ENCODE peak calls at places on chromosomes 7 and 10, in nine cellular contexts. N is substantia nigra, I is SJCRH30, Z is SJSA1, M is cardiac muscle cell, K is lower lobe of right lung, J is left ventricle myocardium inferior, E is stomach, Y is mesendoderm. C is an unnamed sample.

GRCh38 chr10:60662917-60663614 is 115.2 kb upstream of the CDK1 start:
- DNase-seq in N (no peak), I (no peak), Z (no peak), M (peak), K (no peak), J (no peak), E (no peak), Y (peak), C (no peak)

GRCh38 chr7:44286182-44286617 is 39.2 kb downstream of the CAMK2B start:
- DNase-seq in N (no peak), I (no peak), Z (peak), M (no peak), K (no peak), J (peak), E (peak), Y (peak), C (no peak)

GRCh38 chr7:138081868-138082267 is 5.6 kb downstream of the AKR1D1 start:
- DNase-seq in N (no peak), I (no peak), Z (no peak), M (no peak), K (no peak), J (no peak), E (no peak), Y (no peak), C (no peak)

GRCh38 chr10:112565434-112566053 is 118.5 kb downstream of the VTI1A start:
- DNase-seq in N (peak), I (peak), Z (no peak), M (peak), K (no peak), J (no peak), E (peak), Y (peak), C (peak)

GRCh38 chr7:142554555-142555532 is 194.4 kb upstream of the PRSS1 start:
- DNase-seq in N (no peak), I (no peak), Z (no peak), M (no peak), K (no peak), J (no peak), E (no peak), Y (no peak), C (no peak)

GRCh38 chr10:79491171-79491835 is 21.0 kb upstream of the EIF5AL1 start:
- DNase-seq in N (no peak), I (no peak), Z (peak), M (no peak), K (no peak), J (no peak), E (no peak), Y (peak), C (no peak)

GRCh38 chr10:10293431-10293830 is 724.2 kb upstream of the CELF2 start:
- DNase-seq in N (no peak), I (no peak), Z (no peak), M (peak), K (no peak), J (no peak), E (no peak), Y (peak), C (no peak)

GRCh38 chr7:111887734-111888133 is 318.5 kb downstream of the DOCK4 start:
- DNase-seq in N (no peak), I (no peak), Z (no peak), M (no peak), K (no peak), J (no peak), E (no peak), Y (no peak), C (no peak)

GRCh38 chr10:24000271-24000813 is 208.6 kb upstream of the KIAA1217 start:
- DNase-seq in N (no peak), I (no peak), Z (no peak), M (no peak), K (no peak), J (no peak), E (no peak), Y (no peak), C (no peak)

GRCh38 chr7:152013974-152014373 is 11.5 kb upstream of the GALNT11 start:
- DNase-seq in N (no peak), I (no peak), Z (no peak), M (no peak), K (no peak), J (no peak), E (no peak), Y (no peak), C (no peak)

GRCh38 chr10:130023454-130024230 is 59.6 kb upstream of the EBF3 start:
- DNase-seq in N (no peak), I (no peak), Z (no peak), M (no peak), K (no peak), J (no peak), E (no peak), Y (no peak), C (no peak)

GRCh38 chr7:40301486-40302065 is 166.8 kb downstream of the SUGCT start:
- DNase-seq in N (no peak), I (peak), Z (no peak), M (no peak), K (no peak), J (no peak), E (no peak), Y (no peak), C (no peak)

GRCh38 chr10:13206546-13207443 is 27.4 kb downstream of the UCMA start:
- DNase-seq in N (no peak), I (peak), Z (no peak), M (peak), K (no peak), J (no peak), E (no peak), Y (peak), C (no peak)

GRCh38 chr10:101031128-101031795 is at the start of the genes PDZD7 and SFXN3:
- DNase-seq in N (peak), I (peak), Z (peak), M (peak), K (peak), J (peak), E (peak), Y (peak), C (peak)

GRCh38 chr10:9238041-9238440 is 1183.6 kb downstream of the GATA3 start:
- DNase-seq in N (no peak), I (no peak), Z (no peak), M (no peak), K (no peak), J (no peak), E (no peak), Y (no peak), C (no peak)

GRCh38 chr7:91759205-91759863 is 121.2 kb downstream of the MTERF1 start:
- DNase-seq in N (no peak), I (peak), Z (no peak), M (peak), K (peak), J (no peak), E (peak), Y (peak), C (peak)

GRCh38 chr10:4512557-4513286 is 313.3 kb upstream of the AKR1E2 start:
- DNase-seq in N (no peak), I (peak), Z (peak), M (peak), K (peak), J (peak), E (peak), Y (peak), C (peak)

GRCh38 chr7:29858080-29858951 is 52.0 kb downstream of the WIPF3 start:
- DNase-seq in N (no peak), I (peak), Z (no peak), M (no peak), K (no peak), J (no peak), E (no peak), Y (no peak), C (no peak)

GRCh38 chr10:95661818-95662217 is 5.3 kb upstream of the ALDH18A1 start:
- DNase-seq in N (no peak), I (peak), Z (no peak), M (no peak), K (no peak), J (no peak), E (no peak), Y (no peak), C (no peak)

GRCh38 chr10:132404911-132405462 is 8.0 kb downstream of the PWWP2B start:
- DNase-seq in N (no peak), I (no peak), Z (no peak), M (no peak), K (peak), J (no peak), E (no peak), Y (peak), C (no peak)

GRCh38 chr10:119502618-119503155 is 39.8 kb downstream of the RGS10 start:
- DNase-seq in N (no peak), I (no peak), Z (no peak), M (no peak), K (no peak), J (no peak), E (no peak), Y (no peak), C (no peak)

GRCh38 chr7:109261781-109262180 is 692.1 kb downstream of the DNAJB9 start:
- DNase-seq in N (no peak), I (no peak), Z (no peak), M (no peak), K (no peak), J (no peak), E (no peak), Y (no peak), C (peak)
- H3K27ac ChIP-seq in N (no peak), I (no peak), Z (no peak), M (no peak), K (no peak), J (no peak), E (no peak), Y (no peak), C (peak)

GRCh38 chr7:135923700-135924261 is 53.4 kb downstream of the MTPN start:
- DNase-seq in N (no peak), I (no peak), Z (peak), M (peak), K (no peak), J (no peak), E (no peak), Y (peak), C (peak)
- H3K27ac ChIP-seq in N (no peak), I (no peak), Z (peak), M (peak), K (no peak), J (no peak), E (no peak), Y (no peak), C (peak)

GRCh38 chr10:52485486-52485885 is 171.4 kb downstream of the DKK1 start:
- DNase-seq in N (no peak), I (no peak), Z (no peak), M (no peak), K (no peak), J (no peak), E (no peak), Y (peak), C (no peak)
- H3K27ac ChIP-seq in N (no peak), I (no peak), Z (no peak), M (no peak), K (no peak), J (no peak), E (no peak), Y (no peak), C (peak)

DNA sequence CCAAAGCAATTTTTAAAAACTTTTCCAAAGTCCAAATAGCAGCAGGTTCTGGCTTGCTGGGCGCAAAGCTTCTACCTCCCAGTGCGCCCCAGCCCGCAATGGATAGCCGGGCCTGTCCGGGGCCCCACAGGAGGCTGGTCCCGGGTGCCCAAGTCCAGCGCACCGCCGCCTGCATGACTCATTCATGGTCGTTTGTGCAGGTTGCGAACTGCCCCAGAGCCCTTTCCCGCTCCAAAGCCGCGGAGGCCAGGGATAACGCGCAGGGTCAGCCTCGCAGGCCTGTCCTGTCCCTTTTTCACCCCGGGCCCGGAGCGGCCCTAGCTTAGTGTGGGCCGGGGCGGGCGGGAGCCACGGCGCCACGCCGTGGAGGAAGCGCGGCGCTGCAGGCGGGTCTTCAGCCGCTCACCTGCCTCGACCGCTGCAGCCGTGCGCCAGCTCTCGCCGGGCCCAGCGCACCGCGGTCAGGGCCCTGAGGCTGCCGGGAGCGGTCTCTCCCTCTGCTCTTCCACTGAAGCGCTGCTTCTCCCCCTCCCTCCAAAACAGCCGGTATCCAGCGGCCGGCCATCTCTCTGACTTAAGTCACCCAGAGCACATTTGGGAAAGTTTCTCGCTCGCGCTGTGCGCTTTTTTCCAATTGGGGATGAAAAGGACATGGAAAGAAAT is 1.7 kb upstream of the EGR2 start:
- DNase-seq in N (peak), I (peak), Z (peak), M (peak), K (peak), J (peak), E (peak), Y (peak), C (peak)
- H3K27ac ChIP-seq in N (peak), I (peak), Z (no peak), M (no peak), K (peak), J (peak), E (peak), Y (no peak), C (peak)

GRCh38 chr7:26103541-26104070 is 48.4 kb upstream of the NFE2L3 start:
- DNase-seq in N (no peak), I (no peak), Z (no peak), M (no peak), K (no peak), J (no peak), E (no peak), Y (no peak), C (no peak)

GRCh38 chr7:26101471-26102151 is 50.4 kb upstream of the NFE2L3 start:
- DNase-seq in N (no peak), I (no peak), Z (no peak), M (no peak), K (no peak), J (no peak), E (no peak), Y (peak), C (no peak)

GRCh38 chr7:26105206-26105605 is 46.8 kb upstream of the NFE2L3 start:
- DNase-seq in N (no peak), I (no peak), Z (no peak), M (no peak), K (no peak), J (no peak), E (no peak), Y (no peak), C (no peak)

GRCh38 chr7:26100940-26101339 is 51.1 kb upstream of the NFE2L3 start:
- DNase-seq in N (no peak), I (no peak), Z (no peak), M (no peak), K (no peak), J (no peak), E (no peak), Y (no peak), C (no peak)

GRCh38 chr7:26102176-26102575 is 49.8 kb upstream of the NFE2L3 start:
- DNase-seq in N (no peak), I (no peak), Z (no peak), M (no peak), K (no peak), J (no peak), E (no peak), Y (peak), C (no peak)
- H3K27ac ChIP-seq in N (no peak), I (no peak), Z (no peak), M (no peak), K (no peak), J (no peak), E (peak), Y (no peak), C (no peak)